ENCODE peak calls at places on chromosomes 4 and X, in seven cellular contexts. M is GM12864, S is GM23338, J is sigmoid colon, N is pancreas, I is tibial nerve, L is heart left ventricle. T is an unnamed sample.

GRCh38 chr4:38387348-38387747 is 276.7 kb upstream of the KLF3 start:
- DNase-seq in M (no peak), S (no peak), J (peak; percentile 81), N (peak; percentile 40), I (peak; percentile 85), L (peak; percentile 26), T (no peak)

GRCh38 chr4:136036744-136037143 is 1495.5 kb downstream of the PCDH18 start:
- DNase-seq in M (no peak), S (no peak), J (no peak), N (no peak), I (no peak), L (no peak), T (no peak)

GRCh38 chr4:51851090-51851936 is 8.4 kb downstream of the DCUN1D4 start:
- DNase-seq in M (no peak), S (no peak), J (no peak), N (no peak), I (no peak), L (no peak), T (no peak)

GRCh38 chrX:33194876-33195433 is 16.4 kb downstream of the DMD start:
- DNase-seq in M (no peak), S (no peak), J (no peak), N (no peak), I (no peak), L (no peak), T (no peak)

GRCh38 chrX:109714340-109714958 is 18.6 kb downstream of the ACSL4 start:
- DNase-seq in M (no peak), S (no peak), J (no peak), N (no peak), I (no peak), L (no peak), T (no peak)

GRCh38 chr4:54709281-54709854 is 51.6 kb downstream of the KIT start:
- DNase-seq in M (no peak), S (no peak), J (no peak), N (no peak), I (no peak), L (no peak), T (peak; percentile 38)

GRCh38 chrX:46380148-46380752 is 165.0 kb downstream of the ZNF674 start:
- DNase-seq in M (no peak), S (no peak), J (no peak), N (no peak), I (no peak), L (no peak), T (no peak)

GRCh38 chr4:24405356-24405755 is 179.0 kb downstream of the DHX15 start:
- DNase-seq in M (no peak), S (no peak), J (no peak), N (no peak), I (no peak), L (no peak), T (no peak)

GRCh38 chrX:39764441-39764914 is 333.3 kb downstream of the BCOR start:
- DNase-seq in M (no peak), S (no peak), J (peak; percentile 22), N (no peak), I (no peak), L (no peak), T (no peak)

GRCh38 chrX:42119076-42119475 is 195.7 kb upstream of the CASK start:
- DNase-seq in M (no peak), S (no peak), J (no peak), N (no peak), I (no peak), L (no peak), T (no peak)

GRCh38 chr4:116183241-116183640 is 902.1 kb downstream of the TRAM1L1 start:
- DNase-seq in M (no peak), S (no peak), J (no peak), N (no peak), I (no peak), L (no peak), T (no peak)

GRCh38 chr4:116180056-116180690 is 905.2 kb downstream of the TRAM1L1 start:
- DNase-seq in M (no peak), S (peak; percentile 29), J (no peak), N (no peak), I (no peak), L (no peak), T (peak; percentile 23)
- TF ChIP-seq CTCF in M (peak; percentile 37), S (peak; percentile 77), J (no peak), N (no peak), I (peak; percentile 22), L (peak; percentile 45), T (peak; percentile 33)

GRCh38 chrX:20139966-20140365 is 1.7 kb downstream of the EIF1AX start:
- DNase-seq in M (no peak), S (no peak), J (no peak), N (no peak), I (no peak), L (no peak), T (no peak)
- H3K4me3 ChIP-seq in M (peak overlapping the region; percentile 85), S (peak overlapping the region; percentile 85), J (peak overlapping the region; percentile 78), N (peak overlapping the region; percentile 86), I (no peak overlapping the region), L (peak overlapping the region; percentile 73), T (peak overlapping the region; percentile 91)

GRCh38 chr4:113760852-113761681 is 471 bp downstream of the CAMK2D start:
- DNase-seq in M (peak; percentile 8), S (peak; percentile 78), J (peak; percentile 94), N (peak; percentile 78), I (peak; percentile 80), L (peak; percentile 84), T (peak; percentile 76)

GRCh38 chr4:113761682-113762060 is at the start of gene CAMK2D:
- DNase-seq in M (peak; percentile 79), S (no peak), J (peak; percentile 95), N (peak; percentile 86), I (peak; percentile 74), L (peak; percentile 92), T (peak; percentile 92)

GRCh38 chr4:113762061-113762850 is 718 bp upstream of the CAMK2D start:
- DNase-seq in M (peak; percentile 100), S (peak; percentile 100), J (peak; percentile 100), N (peak; percentile 98), I (peak; percentile 100), L (peak; percentile 100), T (peak; percentile 100)

GRCh38 chr4:113764720-113765264 is 3.3 kb upstream of the CAMK2D start:
- DNase-seq in M (no peak), S (no peak), J (no peak), N (no peak), I (no peak), L (no peak), T (no peak)

GRCh38 chr4:113762851-113763172 is 1.3 kb upstream of the CAMK2D start:
- DNase-seq in M (no peak), S (no peak), J (no peak), N (no peak), I (peak; percentile 12), L (no peak), T (no peak)
- TF ChIP-seq CTCF in M (no peak), S (no peak), J (no peak), N (no peak), I (no peak), L (no peak), T (peak; percentile 2)

GRCh38 chr4:184952522-184952921 is 65.8 kb upstream of the HELT start:
- DNase-seq in M (no peak), S (no peak), J (no peak), N (no peak), I (no peak), L (no peak), T (no peak)

GRCh38 chr4:184950117-184950830 is 68.0 kb upstream of the HELT start:
- DNase-seq in M (no peak), S (no peak), J (no peak), N (no peak), I (no peak), L (no peak), T (no peak)

GRCh38 chr4:184949020-184949419 is 69.3 kb upstream of the HELT start:
- DNase-seq in M (no peak), S (no peak), J (no peak), N (no peak), I (no peak), L (no peak), T (no peak)

GRCh38 chr4:184951668-184952160 is 66.6 kb upstream of the HELT start:
- DNase-seq in M (no peak), S (no peak), J (no peak), N (no peak), I (no peak), L (no peak), T (no peak)

GRCh38 chr4:184950926-184951325 is 67.4 kb upstream of the HELT start:
- DNase-seq in M (no peak), S (no peak), J (no peak), N (no peak), I (no peak), L (no peak), T (no peak)
- H3K4me3 ChIP-seq in M (no peak overlapping the region), S (no peak overlapping the region), J (no peak overlapping the region), N (no peak overlapping the region), I (no peak overlapping the region), L (no peak overlapping the region), T (no peak overlapping the region)

DNA sequence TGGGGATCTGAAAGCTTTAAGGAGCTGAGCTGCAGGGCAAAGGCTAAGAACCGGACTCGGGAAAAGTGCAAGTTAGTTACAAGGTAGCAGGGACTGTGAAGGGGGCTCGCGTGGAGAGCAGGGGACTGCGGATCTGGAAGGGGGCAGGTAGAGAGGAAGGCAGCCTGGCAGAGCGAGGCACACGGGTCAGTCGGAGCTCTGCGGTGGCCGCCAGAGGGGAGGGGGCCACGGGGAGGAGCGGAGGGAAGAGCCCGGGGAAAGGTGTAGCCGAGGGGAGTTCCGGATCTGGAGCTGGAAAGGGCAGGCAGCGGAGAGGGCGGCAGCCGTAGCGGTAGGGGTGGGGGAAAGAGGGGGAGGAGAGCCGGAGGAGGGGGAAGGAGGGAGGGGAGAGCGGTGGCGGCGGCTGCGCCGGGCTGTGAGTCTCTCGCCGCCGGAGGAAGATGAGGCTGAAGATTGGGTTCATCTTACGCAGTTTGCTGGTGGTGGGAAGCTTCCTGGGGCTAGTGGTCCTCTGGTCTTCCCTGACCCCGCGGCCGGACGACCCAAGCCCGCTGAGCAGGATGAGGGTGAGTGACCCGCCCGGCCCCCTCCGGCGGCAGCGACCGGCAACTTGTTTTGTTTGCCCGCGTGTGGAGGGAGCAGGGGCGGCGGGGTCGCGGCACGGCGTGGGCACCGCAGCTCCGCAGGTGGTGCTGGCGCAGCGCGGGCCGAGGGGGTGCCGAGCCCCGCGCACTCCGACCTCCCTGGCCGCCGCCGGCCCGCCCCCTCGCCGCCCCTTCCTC is at the start of gene GALNT7:
- DNase-seq in M (no peak), S (peak; percentile 93), J (peak; percentile 87), N (peak; percentile 85), I (peak; percentile 17), L (peak; percentile 69), T (peak; percentile 86)
- TF ChIP-seq CTCF in M (no peak), S (no peak), J (no peak), N (no peak), I (no peak), L (no peak), T (no peak)